ENCODE peak calls at places on chromosome 14, in nine cellular contexts. M is activated CD4-positive, alpha-beta memory T cell treated with anti-CD3 and anti-CD28 coated beads, Interleukin-2, amount 10 ng/mL, durations not matched to agents 7 days and 5 days; C is HS-27A; N is AG04450; R is cardiac fibroblast; W is cardiac muscle cell; P is lower lobe of right lung; X is stimulated activated effector memory CD8-positive, alpha-beta T cell treated with anti-CD3 and anti-CD28 coated beads, Interleukin-12 subunit alpha, Interleukin-12 subunit beta, amount 100 ng/mL, for 72 hours; Z is hepatic stellate cell. T is an unnamed sample.

GRCh38 chr14:74065746-74066575 is 18.3 kb downstream of the ALDH6A1 start:
- DNase-seq in C (no peak), M (no peak), R (peak; percentile 40), W (peak; percentile 61), X (no peak), P (no peak), N (no peak), Z (no peak), T (no peak)

GRCh38 chr14:61147369-61147897 is 133.7 kb downstream of the TMEM30B start:
- DNase-seq in W (peak; percentile 50), Z (no peak), R (peak; percentile 63), M (no peak), P (no peak), X (no peak), C (no peak), N (no peak), T (no peak)

GRCh38 chr14:24055971-24056799 is 4.4 kb downstream of the CARMIL3 start:
- DNase-seq in M (no peak), X (no peak), Z (no peak), C (no peak), P (no peak), R (no peak), N (no peak), W (no peak), T (no peak)

GRCh38 chr14:105487449-105487985 is 831 bp downstream of the CRIP1 start:
- DNase-seq in W (no peak), P (peak; percentile 87), C (no peak), Z (no peak), X (peak; percentile 84), N (no peak), R (no peak), M (peak; percentile 81), T (peak; percentile 62)

GRCh38 chr14:90281766-90282165 is 25.4 kb downstream of the PSMC1 start:
- DNase-seq in N (no peak), W (no peak), R (no peak), C (no peak), Z (no peak), P (no peak), M (no peak), X (no peak), T (no peak)

GRCh38 chr14:78974691-78975090 is 804.5 kb downstream of the NRXN3 start:
- DNase-seq in Z (no peak), C (no peak), M (no peak), P (no peak), N (no peak), R (peak; percentile 28), W (peak; percentile 35), X (no peak), T (no peak)

GRCh38 chr14:101001311-101002069 is 98.0 kb upstream of the RTL1 start:
- DNase-seq in N (peak; percentile 29), Z (no peak), X (no peak), C (no peak), P (no peak), M (no peak), W (peak; percentile 67), R (peak; percentile 67), T (no peak)

GRCh38 chr14:35810963-35811362 is 1.9 kb upstream of the RALGAPA1 start:
- DNase-seq in W (no peak), C (no peak), R (no peak), M (no peak), X (no peak), P (no peak), N (no peak), Z (no peak), T (no peak)

GRCh38 chr14:101229666-101230065 is 326.1 kb upstream of the RTL1 start:
- DNase-seq in P (no peak), R (no peak), M (no peak), N (no peak), C (no peak), X (no peak), W (no peak), Z (no peak), T (peak; percentile 3)

GRCh38 chr14:91983571-91983970 is 36.1 kb upstream of the FBLN5 start:
- DNase-seq in X (no peak), C (no peak), M (no peak), W (peak; percentile 16), P (no peak), Z (no peak), N (no peak), R (no peak), T (no peak)

GRCh38 chr14:68376067-68376810 is 416.6 kb downstream of the ZFP36L1 start:
- DNase-seq in P (no peak), W (no peak), Z (no peak), R (peak; percentile 39), N (no peak), C (peak; percentile 50), X (no peak), M (no peak), T (no peak)

GRCh38 chr14:30861200-30861599 is 13.2 kb upstream of the COCH start:
- DNase-seq in R (no peak), P (no peak), X (no peak), N (no peak), C (no peak), W (no peak), Z (no peak), M (no peak), T (no peak)

GRCh38 chr14:84197704-84198103 is 1332.2 kb upstream of the FLRT2 start:
- DNase-seq in X (no peak), M (no peak), C (no peak), R (no peak), N (no peak), P (no peak), W (no peak), Z (no peak), T (no peak)

GRCh38 chr14:102028733-102029132 is 58.1 kb downstream of the HSP90AA1 start:
- DNase-seq in C (peak; percentile 66), X (no peak), P (no peak), W (no peak), N (peak; percentile 43), R (peak; percentile 33), M (no peak), Z (peak; percentile 59), T (no peak)

GRCh38 chr14:21941885-21942284 is 268.3 kb upstream of the OR4E1 start:
- DNase-seq in P (no peak), R (no peak), X (no peak), N (no peak), M (no peak), C (no peak), W (no peak), Z (no peak), T (no peak)

GRCh38 chr14:76844223-76844622 is 18.0 kb downstream of the LRRC74A start:
- DNase-seq in N (no peak), M (peak; percentile 74), X (peak; percentile 56), C (no peak), P (peak; percentile 75), Z (peak; percentile 37), W (peak; percentile 79), R (peak; percentile 85), T (peak; percentile 57)

GRCh38 chr14:21428930-21429329 is 27.0 kb downstream of the CHD8 start:
- DNase-seq in X (no peak), Z (no peak), R (no peak), P (no peak), W (no peak), C (peak; percentile 11), N (no peak), M (no peak), T (no peak)

GRCh38 chr14:28305938-28306337 is 460.6 kb upstream of the FOXG1 start:
- DNase-seq in C (no peak), X (no peak), N (no peak), P (no peak), M (no peak), R (no peak), Z (no peak), W (no peak), T (no peak)

GRCh38 chr14:44960146-44960545 is 1.6 kb downstream of the KLHL28 start:
- DNase-seq in N (no peak), W (peak; percentile 21), X (no peak), M (no peak), R (no peak), P (no peak), Z (no peak), C (no peak), T (no peak)

GRCh38 chr14:63949696-63950095 is 96.9 kb downstream of the SYNE2 start:
- DNase-seq in Z (no peak), W (no peak), P (no peak), R (no peak), X (no peak), M (no peak), N (no peak), C (no peak), T (no peak)

GRCh38 chr14:104803280-104803915 is 2.5 kb downstream of the ZBTB42 start:
- DNase-seq in X (no peak), W (no peak), Z (no peak), P (no peak), M (no peak), N (no peak), R (no peak), C (no peak), T (no peak)

GRCh38 chr14:51430600-51430999 is 190.6 kb downstream of the TMX1 start:
- DNase-seq in W (peak; percentile 43), X (no peak), Z (no peak), M (no peak), C (no peak), N (no peak), P (no peak), R (peak; percentile 34), T (no peak)

GRCh38 chr14:105204206-105204930 is 23.3 kb upstream of the NUDT14 start:
- DNase-seq in P (peak; percentile 85), N (no peak), M (no peak), C (no peak), R (peak; percentile 38), Z (no peak), W (no peak), X (no peak), T (no peak)

GRCh38 chr14:75723716-75724115 is 62.7 kb downstream of the TTLL5 start:
- DNase-seq in M (no peak), C (no peak), N (no peak), P (no peak), X (no peak), W (peak; percentile 77), R (peak; percentile 81), Z (no peak), T (peak; percentile 20)

GRCh38 chr14:20620798-20621478 is 20.6 kb downstream of the OR6S1 start:
- DNase-seq in P (no peak), M (no peak), C (no peak), X (no peak), W (no peak), Z (no peak), N (no peak), R (no peak), T (no peak)

T was measured in DND-41.